ENCODE peak calls at places on chromosomes 4 and X, in five cellular contexts. J is left cardiac atrium, Q is kidney tubule cell, Z is small intestine, L is ovary. R is an unnamed sample.

GRCh38 chrX:103586314-103586646 is 965 bp downstream of the TCEAL4 start:
- DNase-seq in L (peak; percentile 32), Q (peak; percentile 8), Z (no peak), J (no peak), R (no peak)

GRCh38 chr4:37803348-37803973 is 23.0 kb upstream of the PGM2 start:
- DNase-seq in Q (peak; percentile 54), Z (peak; percentile 57), J (no peak), L (no peak), R (peak; percentile 57)

GRCh38 chr4:139838811-139839210 is 173.2 kb downstream of the MGST2 start:
- DNase-seq in L (no peak), Q (no peak), J (no peak), Z (no peak), R (no peak)

GRCh38 chr4:139861471-139861870 is 195.9 kb downstream of the MGST2 start:
- DNase-seq in Q (no peak), Z (no peak), J (no peak), L (no peak), R (no peak)

GRCh38 chrX:64206556-64207162 is 1.2 kb upstream of the AMER1 start:
- DNase-seq in J (no peak), Q (peak; percentile 1), L (peak; percentile 29), Z (no peak), R (peak; percentile 4)

GRCh38 chrX:136725446-136726104 is 55.2 kb downstream of the ARHGEF6 start:
- DNase-seq in Z (no peak), L (no peak), Q (peak; percentile 33), J (no peak), R (peak; percentile 9)

GRCh38 chrX:38868941-38869378 is 67.7 kb downstream of the MID1IP1 start:
- DNase-seq in J (no peak), Q (peak; percentile 75), Z (no peak), L (no peak), R (no peak)

GRCh38 chr4:48986654-48987164 is 634 bp downstream of the CWH43 start:
- DNase-seq in Z (no peak), L (no peak), Q (no peak), J (no peak), R (no peak)

GRCh38 chr4:7805533-7806079 is 134.1 kb downstream of the AFAP1 start:
- DNase-seq in Z (no peak), Q (peak; percentile 93), J (peak; percentile 79), L (no peak), R (no peak)

GRCh38 chr4:25346913-25347312 is 30.1 kb upstream of the ANAPC4 start:
- DNase-seq in Z (no peak), L (no peak), Q (no peak), J (no peak), R (no peak)

GRCh38 chr4:184293552-184293951 is 75.9 kb upstream of the ENPP6 start:
- DNase-seq in J (no peak), L (no peak), Q (peak; percentile 55), Z (peak; percentile 48), R (no peak)

GRCh38 chrX:71955530-71956120 is 45.0 kb downstream of the NHSL2 start:
- DNase-seq in Q (no peak), Z (no peak), L (no peak), J (no peak), R (no peak)

GRCh38 chrX:72280210-72280882 is 3.3 kb upstream of the RPS4X start:
- DNase-seq in Q (peak; percentile 84), Z (no peak), J (no peak), L (no peak), R (no peak)

GRCh38 chr4:183823394-183823793 is 81.7 kb upstream of the STOX2 start:
- DNase-seq in Z (no peak), J (peak; percentile 46), Q (peak; percentile 95), L (no peak), R (no peak)

GRCh38 chr4:17168571-17168970 is 270.1 kb upstream of the LDB2 start:
- DNase-seq in Z (no peak), J (no peak), L (no peak), Q (peak; percentile 5), R (no peak)

GRCh38 chr4:168796362-168797106 is 213.5 kb downstream of the CBR4 start:
- DNase-seq in J (no peak), L (no peak), Q (peak; percentile 93), Z (peak; percentile 87), R (peak; percentile 38)

GRCh38 chrX:153634832-153635231 is 12.2 kb upstream of the DUSP9 start:
- DNase-seq in Q (no peak), Z (no peak), J (no peak), L (peak; percentile 38), R (no peak)